ENCODE peak calls at places on chromosomes 3 and 15, in ten cellular contexts. One of them, this sample, is unnamed.

GRCh38 chr15:79523266-79523665 is 91.1 kb downstream of the MINAR1 start:
- DNase-seq in K562: no peak
- DNase-seq in IMR-90: no peak
- DNase-seq in Peyer's patch: no peak
- DNase-seq in A549: no peak
- DNase-seq in body of pancreas: no peak
- DNase-seq in H54: no peak
- DNase-seq in GM12891: no peak
- DNase-seq in right lobe of liver: no peak
- DNase-seq in GM12892: no peak
- DNase-seq in this sample: no peak

GRCh38 chr3:8145661-8146060 is 356.0 kb upstream of the LMCD1 start:
- DNase-seq in GM12891: no peak
- DNase-seq in A549: no peak
- DNase-seq in IMR-90: no peak
- DNase-seq in Peyer's patch: no peak
- DNase-seq in K562: no peak
- DNase-seq in body of pancreas: no peak
- DNase-seq in H54: no peak
- DNase-seq in GM12892: no peak
- DNase-seq in right lobe of liver: no peak
- DNase-seq in this sample: no peak

GRCh38 chr3:62220616-62221015 is 152.7 kb downstream of the FEZF2 start:
- DNase-seq in A549: no peak
- DNase-seq in IMR-90: no peak
- DNase-seq in GM12891: no peak
- DNase-seq in body of pancreas: no peak
- DNase-seq in right lobe of liver: no peak
- DNase-seq in GM12892: no peak
- DNase-seq in H54: no peak
- DNase-seq in K562: no peak
- DNase-seq in Peyer's patch: no peak
- DNase-seq in this sample: no peak

GRCh38 chr3:35639251-35640185 is at the start of gene ARPP21:
- DNase-seq in A549: peak; percentile 46
- DNase-seq in GM12891: peak; percentile 10
- DNase-seq in GM12892: peak; percentile 8
- DNase-seq in Peyer's patch: no peak
- DNase-seq in K562: no peak
- DNase-seq in H54: no peak
- DNase-seq in body of pancreas: peak; percentile 13
- DNase-seq in right lobe of liver: peak; percentile 68
- DNase-seq in IMR-90: no peak
- DNase-seq in this sample: no peak

GRCh38 chr15:57572463-57572862 is 19.2 kb upstream of the MYZAP start:
- DNase-seq in H54: no peak
- DNase-seq in Peyer's patch: no peak
- DNase-seq in body of pancreas: no peak
- DNase-seq in right lobe of liver: no peak
- DNase-seq in GM12891: no peak
- DNase-seq in K562: no peak
- DNase-seq in IMR-90: no peak
- DNase-seq in A549: no peak
- DNase-seq in GM12892: no peak
- DNase-seq in this sample: no peak

GRCh38 chr15:92711457-92711831 is 55.9 kb upstream of the FAM174B start:
- DNase-seq in A549: no peak
- DNase-seq in H54: no peak
- DNase-seq in right lobe of liver: no peak
- DNase-seq in Peyer's patch: no peak
- DNase-seq in IMR-90: no peak
- DNase-seq in K562: no peak
- DNase-seq in GM12891: no peak
- DNase-seq in body of pancreas: no peak
- DNase-seq in GM12892: no peak
- DNase-seq in this sample: no peak

GRCh38 chr15:51917493-51917892 is 54.1 kb downstream of the LEO1 start:
- DNase-seq in GM12891: no peak
- DNase-seq in K562: peak; percentile 17
- DNase-seq in H54: peak; percentile 17
- DNase-seq in Peyer's patch: no peak
- DNase-seq in right lobe of liver: no peak
- DNase-seq in GM12892: no peak
- DNase-seq in IMR-90: peak; percentile 30
- DNase-seq in A549: peak; percentile 89
- DNase-seq in body of pancreas: no peak
- DNase-seq in this sample: no peak

GRCh38 chr3:98325055-98325454 is 28.6 kb upstream of the OR5K4 start:
- DNase-seq in GM12892: no peak
- DNase-seq in A549: no peak
- DNase-seq in Peyer's patch: no peak
- DNase-seq in GM12891: no peak
- DNase-seq in right lobe of liver: no peak
- DNase-seq in K562: no peak
- DNase-seq in IMR-90: no peak
- DNase-seq in H54: no peak
- DNase-seq in body of pancreas: peak; percentile 49
- DNase-seq in this sample: peak; percentile 64

GRCh38 chr15:63945005-63945788 is 101.1 kb downstream of the DAPK2 start:
- DNase-seq in IMR-90: peak; percentile 34
- DNase-seq in H54: peak; percentile 39
- DNase-seq in A549: peak; percentile 64
- DNase-seq in body of pancreas: peak; percentile 77
- DNase-seq in Peyer's patch: peak; percentile 69
- DNase-seq in K562: peak; percentile 84
- DNase-seq in GM12892: peak; percentile 58
- DNase-seq in GM12891: peak; percentile 56
- DNase-seq in right lobe of liver: peak; percentile 76
- DNase-seq in this sample: peak; percentile 53

DNA sequence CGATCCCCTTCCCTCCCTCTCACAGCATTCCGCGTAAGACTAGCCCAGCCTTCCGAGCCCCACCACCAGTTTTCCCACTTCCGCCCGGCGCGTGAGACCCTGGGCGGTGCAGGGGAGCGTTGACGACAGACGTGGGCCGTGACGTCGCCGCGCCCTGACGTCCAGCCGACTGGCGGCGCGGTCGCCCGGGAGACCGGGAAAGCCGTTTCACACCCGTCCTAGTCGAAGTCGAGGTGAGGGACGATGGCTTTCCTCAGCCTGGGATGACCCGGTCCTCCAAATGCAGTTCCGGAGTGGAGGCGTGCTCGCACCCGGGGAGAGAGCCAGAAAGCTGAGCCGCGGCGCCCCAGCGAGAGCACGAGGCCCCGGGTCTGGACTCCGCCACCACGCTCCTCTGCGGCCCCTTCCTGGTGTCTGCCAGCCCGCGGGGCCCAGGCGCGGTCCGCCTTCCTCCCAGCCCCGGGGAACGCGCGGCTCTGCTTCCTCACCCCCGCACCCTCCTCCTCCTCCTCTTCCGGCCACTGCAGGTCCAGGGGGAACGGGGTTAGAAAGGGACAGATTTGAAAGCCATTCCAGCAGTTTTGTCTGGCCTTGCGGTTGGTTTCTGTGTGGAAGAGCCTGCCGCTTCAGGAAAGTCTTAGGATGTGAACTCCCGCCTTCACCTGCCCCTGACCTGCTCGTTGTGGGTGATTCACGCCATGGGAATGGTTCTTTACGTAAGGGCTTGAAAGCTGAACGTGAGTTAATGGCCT is at the start of gene LEKR1:
- DNase-seq in body of pancreas: peak; percentile 86
- DNase-seq in GM12892: peak; percentile 68
- DNase-seq in H54: peak; percentile 81
- DNase-seq in K562: peak; percentile 84
- DNase-seq in A549: peak; percentile 96
- DNase-seq in right lobe of liver: peak; percentile 95
- DNase-seq in GM12891: peak; percentile 74
- DNase-seq in Peyer's patch: peak; percentile 79
- DNase-seq in IMR-90: peak; percentile 98
- DNase-seq in this sample: peak; percentile 65
- TF ChIP-seq POLR2A in body of pancreas: peak; percentile 96
- TF ChIP-seq POLR2A in GM12892: peak; percentile 84
- TF ChIP-seq POLR2A in H54: peak; percentile 71
- TF ChIP-seq POLR2A in K562: peak; percentile 96
- TF ChIP-seq POLR2A in A549: peak; percentile 62
- TF ChIP-seq POLR2A in right lobe of liver: peak; percentile 85
- TF ChIP-seq POLR2A in GM12891: peak; percentile 35
- TF ChIP-seq POLR2A in Peyer's patch: peak; percentile 63
- TF ChIP-seq POLR2A in IMR-90: peak; percentile 63
- TF ChIP-seq POLR2A in this sample: peak; percentile 64

DNA sequence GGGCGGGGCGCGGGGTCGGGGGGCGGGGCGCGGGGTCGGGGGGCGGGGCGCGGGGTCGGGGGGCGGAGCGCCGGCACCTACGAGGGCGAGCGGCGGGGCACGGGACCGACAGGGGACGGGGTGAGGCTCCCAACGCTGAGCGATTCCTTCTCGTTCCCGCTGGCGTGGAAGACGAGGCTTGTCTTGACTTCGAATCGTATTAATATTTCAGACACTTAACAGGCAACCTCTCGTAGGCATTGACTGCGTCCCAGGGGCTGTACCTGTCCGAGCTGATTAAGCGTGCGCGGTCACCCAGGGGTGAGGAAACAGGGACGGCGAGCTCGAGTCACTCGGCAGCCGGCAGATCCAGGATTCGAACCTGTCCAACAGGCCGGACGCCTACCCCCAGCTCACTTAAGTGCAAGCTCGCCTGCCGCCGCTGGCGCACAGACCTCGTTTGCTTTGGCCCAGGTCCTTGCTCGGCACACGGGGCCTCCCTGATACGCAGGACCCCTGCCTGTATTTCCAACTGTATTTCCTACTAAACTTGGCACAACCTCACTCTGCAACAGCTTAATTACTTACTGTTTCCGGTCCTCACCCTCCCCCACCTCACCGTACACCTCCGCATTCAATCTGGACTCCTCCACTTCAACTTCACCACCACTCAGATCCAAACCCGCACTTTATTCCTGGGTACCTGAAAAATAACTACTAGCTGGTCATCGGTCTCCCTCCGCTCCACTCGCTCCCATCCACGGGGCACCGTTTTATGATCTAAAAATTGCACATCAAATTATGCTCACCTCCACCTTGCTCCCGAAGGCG is 680 bp upstream of the ZXDC start:
- DNase-seq in GM12892: no peak
- DNase-seq in GM12891: no peak
- DNase-seq in right lobe of liver: peak; percentile 82
- DNase-seq in IMR-90: peak; percentile 25
- DNase-seq in A549: peak; percentile 59
- DNase-seq in H54: peak; percentile 68
- DNase-seq in body of pancreas: peak; percentile 72
- DNase-seq in K562: peak; percentile 17
- DNase-seq in Peyer's patch: no peak
- DNase-seq in this sample: peak; percentile 54
- TF ChIP-seq POLR2A in GM12892: no peak
- TF ChIP-seq POLR2A in GM12891: no peak
- TF ChIP-seq POLR2A in right lobe of liver: no peak
- TF ChIP-seq POLR2A in IMR-90: no peak
- TF ChIP-seq POLR2A in A549: peak; percentile 62
- TF ChIP-seq POLR2A in H54: peak; percentile 42
- TF ChIP-seq POLR2A in body of pancreas: peak; percentile 87
- TF ChIP-seq POLR2A in K562: peak; percentile 73
- TF ChIP-seq POLR2A in Peyer's patch: peak; percentile 10
- TF ChIP-seq POLR2A in this sample: peak; percentile 65

GRCh38 chr3:149970716-149971402 is at the start of gene PFN2:
- DNase-seq in IMR-90: peak; percentile 73
- DNase-seq in A549: peak; percentile 91
- DNase-seq in body of pancreas: peak; percentile 65
- DNase-seq in GM12891: peak; percentile 35
- DNase-seq in Peyer's patch: peak; percentile 31
- DNase-seq in GM12892: peak; percentile 36
- DNase-seq in right lobe of liver: peak; percentile 74
- DNase-seq in H54: peak; percentile 40
- DNase-seq in K562: peak; percentile 72
- DNase-seq in this sample: peak; percentile 65
- TF ChIP-seq POLR2A in IMR-90: peak; percentile 79
- TF ChIP-seq POLR2A in A549: peak; percentile 48
- TF ChIP-seq POLR2A in body of pancreas: peak; percentile 44
- TF ChIP-seq POLR2A in GM12891: no peak
- TF ChIP-seq POLR2A in Peyer's patch: peak; percentile 16
- TF ChIP-seq POLR2A in GM12892: no peak
- TF ChIP-seq POLR2A in right lobe of liver: no peak
- TF ChIP-seq POLR2A in H54: peak; percentile 77
- TF ChIP-seq POLR2A in K562: no peak
- TF ChIP-seq POLR2A in this sample: peak; percentile 16

GRCh38 chr3:65955792-65956477 is 82.8 kb downstream of the MAGI1 start:
- DNase-seq in K562: no peak
- DNase-seq in right lobe of liver: no peak
- DNase-seq in IMR-90: peak; percentile 88
- DNase-seq in A549: peak; percentile 37
- DNase-seq in GM12891: no peak
- DNase-seq in body of pancreas: no peak
- DNase-seq in Peyer's patch: no peak
- DNase-seq in GM12892: no peak
- DNase-seq in H54: no peak
- DNase-seq in this sample: no peak

GRCh38 chr3:65953301-65953812 is 85.4 kb downstream of the MAGI1 start:
- DNase-seq in GM12891: no peak
- DNase-seq in IMR-90: no peak
- DNase-seq in right lobe of liver: peak; percentile 89
- DNase-seq in GM12892: no peak
- DNase-seq in A549: no peak
- DNase-seq in K562: no peak
- DNase-seq in H54: no peak
- DNase-seq in body of pancreas: peak; percentile 96
- DNase-seq in Peyer's patch: no peak
- DNase-seq in this sample: peak; percentile 94

GRCh38 chr3:65951836-65952505 is 86.7 kb downstream of the MAGI1 start:
- DNase-seq in K562: no peak
- DNase-seq in A549: no peak
- DNase-seq in right lobe of liver: no peak
- DNase-seq in Peyer's patch: no peak
- DNase-seq in GM12892: no peak
- DNase-seq in H54: no peak
- DNase-seq in IMR-90: peak; percentile 46
- DNase-seq in body of pancreas: no peak
- DNase-seq in GM12891: no peak
- DNase-seq in this sample: no peak

GRCh38 chr3:65952842-65953241 is 85.9 kb downstream of the MAGI1 start:
- DNase-seq in body of pancreas: no peak
- DNase-seq in right lobe of liver: no peak
- DNase-seq in Peyer's patch: no peak
- DNase-seq in GM12892: no peak
- DNase-seq in IMR-90: no peak
- DNase-seq in K562: no peak
- DNase-seq in GM12891: no peak
- DNase-seq in A549: no peak
- DNase-seq in H54: no peak
- DNase-seq in this sample: no peak

GRCh38 chr3:65953881-65954733 is 84.6 kb downstream of the MAGI1 start:
- DNase-seq in H54: no peak
- DNase-seq in GM12892: no peak
- DNase-seq in Peyer's patch: no peak
- DNase-seq in body of pancreas: peak; percentile 93
- DNase-seq in right lobe of liver: peak; percentile 88
- DNase-seq in GM12891: no peak
- DNase-seq in IMR-90: no peak
- DNase-seq in K562: no peak
- DNase-seq in A549: peak; percentile 19
- DNase-seq in this sample: peak; percentile 81
- TF ChIP-seq POLR2A in H54: no peak
- TF ChIP-seq POLR2A in GM12892: no peak
- TF ChIP-seq POLR2A in Peyer's patch: no peak
- TF ChIP-seq POLR2A in body of pancreas: peak; percentile 55
- TF ChIP-seq POLR2A in right lobe of liver: no peak
- TF ChIP-seq POLR2A in GM12891: no peak
- TF ChIP-seq POLR2A in IMR-90: no peak
- TF ChIP-seq POLR2A in K562: no peak
- TF ChIP-seq POLR2A in A549: no peak
- TF ChIP-seq POLR2A in this sample: no peak

This sample was measured in prostate gland.